ENCODE peak calls at places on chromosomes 11 and 22, in six cellular contexts. Q is B cell; O is GM23248; E is activated CD4-positive, alpha-beta T cell treated with anti-CD3 and anti-CD28 coated beads, Interleukin-2, amount 50 U/mL, for 24 hours; L is GM19239; P is iPS DF 6.9. T is an unnamed sample.

GRCh38 chr22:24033731-24034130 is 22.6 kb downstream of the CABIN1 start:
- DNase-seq in Q (no peak), O (no peak), E (no peak), L (no peak), P (no peak), T (no peak)

GRCh38 chr11:75145196-75145971 is 5.5 kb upstream of the SLCO2B1 start:
- DNase-seq in Q (no peak), O (no peak), E (no peak), L (no peak), P (no peak), T (no peak)

GRCh38 chr11:74466916-74467885 is at the start of gene KCNE3:
- DNase-seq in Q (no peak), O (peak; percentile 44), E (no peak), L (no peak), P (no peak), T (no peak)

GRCh38 chr11:84607975-84608787 is 1019.0 kb downstream of the DLG2 start:
- DNase-seq in Q (no peak), O (no peak), E (no peak), L (no peak), P (no peak), T (no peak)

GRCh38 chr22:49344196-49344595 is 483.5 kb downstream of the BRD1 start:
- DNase-seq in Q (no peak), O (no peak), E (no peak), L (no peak), P (no peak), T (no peak)

GRCh38 chr22:39946571-39947407 is 13.4 kb upstream of the TMA7B start:
- DNase-seq in Q (peak; percentile 64), O (no peak), E (no peak), L (no peak), P (no peak), T (peak; percentile 35)

GRCh38 chr11:11538277-11538960 is 83.4 kb downstream of the GALNT18 start:
- DNase-seq in Q (no peak), O (no peak), E (no peak), L (no peak), P (no peak), T (no peak)

GRCh38 chr11:77139201-77139600 is 11.2 kb downstream of the MYO7A start:
- DNase-seq in Q (no peak), O (no peak), E (no peak), L (no peak), P (no peak), T (no peak)

GRCh38 chr11:1564535-1565172 is 7.4 kb downstream of the DUSP8 start:
- DNase-seq in Q (no peak), O (peak; percentile 72), E (no peak), L (no peak), P (no peak), T (no peak)

GRCh38 chr11:94664336-94664735 is 97.2 kb downstream of the PIWIL4 start:
- DNase-seq in Q (no peak), O (peak; percentile 39), E (no peak), L (no peak), P (no peak), T (no peak)

GRCh38 chr11:114162719-114163123 is 103.2 kb downstream of the ZBTB16 start:
- DNase-seq in Q (no peak), O (peak; percentile 96), E (no peak), L (no peak), P (no peak), T (peak; percentile 94)

GRCh38 chr11:68669301-68670090 is 14.8 kb upstream of the GAL start:
- DNase-seq in Q (no peak), O (no peak), E (no peak), L (no peak), P (no peak), T (no peak)

GRCh38 chr11:64918056-64918455 is 1.0 kb upstream of the ATG2A start:
- DNase-seq in Q (no peak), O (peak; percentile 89), E (no peak), L (no peak), P (no peak), T (no peak)

GRCh38 chr22:48744967-48745841 is 1082.5 kb downstream of the BRD1 start:
- DNase-seq in Q (no peak), O (no peak), E (no peak), L (no peak), P (no peak), T (no peak)